ENCODE peak calls at places on chromosome 20, in five cellular contexts. U, J, C, A and T are unnamed samples.
A peak's percentile ranks its signal among the peaks of the same experiment; 100 is the strongest.

GRCh38 chr20:41466836-41467619 is 100.4 kb upstream of the EMILIN3 start:
- DNase-seq in U (no peak), C (no peak), A (no peak), J (no peak), T (no peak)

GRCh38 chr20:25306991-25307903 is 59.4 kb downstream of the PYGB start:
- DNase-seq in U (no peak), J (no peak), C (no peak), A (no peak), T (no peak)

GRCh38 chr20:61251529-61252393 is at the start of gene CDH4:
- DNase-seq in J (peak; percentile 21), U (no peak), C (peak; percentile 20), A (no peak), T (peak; percentile 53)

GRCh38 chr20:48965189-48965910 is 43.8 kb downstream of the ARFGEF2 start:
- DNase-seq in J (peak; percentile 46), C (no peak), A (no peak), U (no peak), T (no peak)

GRCh38 chr20:35773154-35773751 is 1.4 kb downstream of the PHF20 start:
- DNase-seq in U (peak; percentile 54), J (peak; percentile 39), A (peak; percentile 9), C (peak; percentile 37), T (no peak)

GRCh38 chr20:35619196-35620095 is 3.8 kb downstream of the SPAG4 start:
- DNase-seq in A (peak; percentile 63), C (peak; percentile 83), J (peak; percentile 83), U (peak; percentile 82), T (peak; percentile 91)

GRCh38 chr20:1500496-1500895 is 9.3 kb upstream of the SIRPB2 start:
- DNase-seq in C (no peak), J (no peak), A (no peak), U (no peak), T (no peak)

GRCh38 chr20:32411955-32412706 is 54.0 kb downstream of the ASXL1 start:
- DNase-seq in C (no peak), U (no peak), A (no peak), J (no peak), T (no peak)

GRCh38 chr20:38725959-38726848 is 1.9 kb downstream of the SLC32A1 start:
- DNase-seq in C (peak; percentile 92), U (peak; percentile 33), A (peak; percentile 29), J (no peak), T (peak; percentile 91)

GRCh38 chr20:37850724-37851123 is 52.2 kb upstream of the VSTM2L start:
- DNase-seq in U (no peak), A (no peak), C (no peak), J (peak; percentile 36), T (no peak)

DNA sequence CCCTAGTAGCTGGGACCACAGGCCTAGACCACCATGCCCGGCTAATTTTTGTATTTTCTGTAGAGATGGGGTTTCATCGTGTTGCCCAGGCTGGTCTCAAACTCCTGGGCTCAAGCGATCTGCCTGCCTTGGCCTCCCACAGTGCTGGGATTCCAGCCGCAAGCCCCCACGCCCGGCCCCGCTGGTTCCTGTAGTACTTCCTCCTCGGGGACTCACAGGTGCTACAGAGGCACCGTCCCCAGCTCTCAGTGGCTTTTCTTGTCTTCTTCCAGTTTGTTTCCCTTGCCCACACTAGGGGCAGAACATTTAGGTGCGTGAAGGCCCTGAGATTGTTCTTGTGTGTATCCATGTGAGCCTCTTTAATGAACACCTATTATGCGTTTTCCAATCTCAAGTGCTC is 773 bp upstream of the ZBP1 start:
- DNase-seq in U (no peak), J (no peak), A (no peak), C (no peak), T (no peak)
- TF ChIP-seq CTCF in U (no peak), J (no peak), A (no peak), C (no peak), T (no peak)

GRCh38 chr20:47866480-47866879 is 81.2 kb upstream of the SULF2 start:
- DNase-seq in C (no peak), U (no peak), J (no peak), A (no peak), T (no peak)
- TF ChIP-seq CTCF in C (no peak), U (no peak), J (no peak), A (no peak), T (no peak)

DNA sequence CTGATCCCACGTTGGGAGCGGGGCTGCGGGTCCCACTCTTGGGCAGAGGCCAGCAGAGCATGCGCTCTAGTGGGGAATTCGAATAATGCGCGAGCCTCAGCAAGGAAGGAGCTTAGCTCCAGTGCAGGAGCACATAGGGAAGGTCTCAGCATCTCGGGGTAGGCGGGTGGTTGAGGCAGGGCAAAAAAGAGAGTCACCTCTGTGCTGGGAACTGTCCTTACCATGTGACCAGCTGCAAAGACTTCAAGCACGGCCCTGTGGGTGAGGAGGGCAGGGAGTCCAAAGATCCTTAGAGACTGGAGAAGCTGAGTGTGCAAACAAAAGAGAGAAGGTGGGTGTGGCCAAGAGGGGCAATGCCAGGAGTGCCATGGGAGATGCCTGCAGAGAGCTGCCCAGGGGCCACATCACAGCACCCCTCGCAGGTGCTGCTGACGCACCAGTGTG is 79.2 kb upstream of the CD93 start:
- DNase-seq in A (no peak), U (peak; percentile 23), C (peak; percentile 17), J (no peak), T (no peak)
- TF ChIP-seq CTCF in A (no peak), U (no peak), C (no peak), J (peak; percentile 28), T (no peak)

GRCh38 chr20:45097485-45098095 is 3.3 kb downstream of the KCNS1 start:
- DNase-seq in C (peak; percentile 25), J (peak; percentile 59), U (no peak), A (no peak), T (no peak)
- TF ChIP-seq CTCF in C (peak; percentile 13), J (peak; percentile 57), U (no peak), A (no peak), T (no peak)

GRCh38 chr20:18506744-18507143 is 996 bp upstream of the SEC23B start:
- DNase-seq in C (no peak), A (no peak), U (no peak), J (no peak), T (no peak)

GRCh38 chr20:18514127-18514526 is 6.4 kb downstream of the SEC23B start:
- DNase-seq in U (no peak), C (no peak), A (no peak), J (no peak), T (no peak)

GRCh38 chr20:18513208-18513607 is 5.5 kb downstream of the SEC23B start:
- DNase-seq in C (no peak), U (no peak), J (no peak), A (no peak), T (no peak)

GRCh38 chr20:18507218-18508191 is at the start of gene SEC23B:
- DNase-seq in U (peak; percentile 99), J (peak; percentile 99), C (peak; percentile 90), A (peak; percentile 97), T (peak; percentile 95)

DNA sequence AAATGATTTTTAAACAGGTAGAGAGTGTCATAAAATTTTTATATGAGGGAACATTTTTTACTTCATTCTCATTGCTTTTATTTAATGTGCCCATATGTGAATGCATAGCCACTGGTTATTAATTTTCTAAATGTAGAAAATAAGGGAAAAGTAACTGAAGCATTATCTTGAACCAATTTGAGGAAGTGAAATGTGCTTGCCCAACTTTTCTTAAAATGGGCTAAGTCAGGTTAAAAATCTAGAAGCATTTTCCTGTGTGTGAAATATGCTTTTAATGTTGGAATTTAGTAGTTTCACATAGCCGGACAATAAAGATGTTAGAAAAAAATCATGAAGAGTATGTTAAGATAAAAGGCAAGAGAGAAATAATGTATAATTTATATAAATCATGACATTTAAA is 3.8 kb downstream of the SEC23B start:
- DNase-seq in C (no peak), U (no peak), J (no peak), A (no peak), T (no peak)
- TF ChIP-seq CTCF in C (no peak), U (no peak), J (no peak), A (no peak), T (no peak)

GRCh38 chr20:39777610-39778009 is 815.5 kb downstream of the DHX35 start:
- DNase-seq in A (no peak), C (no peak), J (no peak), U (no peak), T (no peak)

GRCh38 chr20:39775110-39775509 is 813.0 kb downstream of the DHX35 start:
- DNase-seq in J (peak; percentile 93), A (no peak), C (no peak), U (no peak), T (no peak)

GRCh38 chr20:39773380-39774000 is 811.3 kb downstream of the DHX35 start:
- DNase-seq in A (no peak), C (no peak), J (peak; percentile 14), U (no peak), T (no peak)

GRCh38 chr20:39778431-39778830 is 816.3 kb downstream of the DHX35 start:
- DNase-seq in A (no peak), J (no peak), U (no peak), C (no peak), T (no peak)

GRCh38 chr20:39778847-39779641 is 816.9 kb downstream of the DHX35 start:
- DNase-seq in A (no peak), C (no peak), J (peak; percentile 60), U (no peak), T (no peak)
- TF ChIP-seq CTCF in A (no peak), C (no peak), J (peak; percentile 60), U (no peak), T (no peak)

DNA sequence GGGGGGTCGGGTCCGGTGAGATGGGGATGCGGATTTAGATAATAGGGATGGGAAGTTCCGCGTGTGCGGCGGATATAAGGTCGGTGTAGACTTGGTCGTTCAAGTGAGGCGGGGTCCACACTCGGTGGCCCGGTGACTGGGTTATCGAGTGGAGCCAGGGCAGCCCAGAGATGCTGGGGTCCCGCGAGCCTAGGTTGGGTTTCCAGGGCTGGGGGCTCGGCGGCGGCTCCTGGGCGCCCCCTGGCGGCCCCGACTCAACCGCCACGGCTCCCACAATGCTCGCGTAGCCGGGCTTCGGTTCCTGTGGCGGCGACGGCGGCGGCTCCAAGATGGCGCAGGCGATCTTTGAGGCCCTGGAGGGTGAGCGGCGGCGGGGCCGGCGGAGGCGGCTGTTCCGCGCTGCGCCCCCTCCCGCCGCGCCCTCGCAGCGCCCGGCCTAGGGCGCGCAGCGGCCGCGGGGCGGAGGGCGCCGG is at the start of gene ZNF341:
- DNase-seq in U (peak; percentile 91), A (peak; percentile 85), C (peak; percentile 87), J (no peak), T (peak; percentile 92)
- TF ChIP-seq CTCF in U (no peak), A (peak; percentile 76), C (peak; percentile 85), J (peak; percentile 72), T (peak; percentile 88)

DNA sequence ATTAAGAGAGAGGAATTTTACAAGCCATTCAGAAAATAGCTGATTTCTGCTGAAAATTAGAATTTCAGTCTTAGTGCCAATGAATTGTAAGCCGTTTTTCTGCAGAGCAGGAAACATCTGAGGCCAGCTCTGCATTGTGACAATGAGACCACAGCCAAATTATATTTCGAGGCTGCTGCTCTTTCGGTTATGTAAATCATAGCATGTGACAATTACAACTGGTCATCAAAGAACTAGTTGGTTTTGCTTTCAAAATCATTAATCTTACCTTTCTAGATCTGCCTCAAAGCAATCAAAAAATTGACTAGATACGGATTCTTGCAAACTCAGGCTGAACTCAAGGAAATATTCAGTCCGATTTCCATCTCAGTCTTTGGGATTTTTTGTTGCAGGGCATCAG is 33.4 kb upstream of the INSM1 start:
- DNase-seq in U (no peak), A (no peak), J (no peak), C (no peak), T (no peak)
- TF ChIP-seq CTCF in U (no peak), A (no peak), J (no peak), C (no peak), T (no peak)

GRCh38 chr20:49965781-49966304 is 16.9 kb upstream of the SNAI1 start:
- DNase-seq in J (no peak), A (no peak), C (no peak), U (no peak), T (no peak)
- TF ChIP-seq CTCF in J (no peak), A (no peak), C (no peak), U (no peak), T (no peak)